ENCODE peak calls at places on chromosome 22, in nine cellular contexts. W is K562, J is A549, O is SK-N-SH, V is HCT116, I is GM12878, G is endothelial cell of umbilical vein, F is H1, R is HepG2. E is an unnamed sample.

GRCh38 chr22:20799449-20799848 is 25.5 kb downstream of the SERPIND1 start:
- DNase-seq in I (no peak), R (no peak), J (no peak), O (no peak), G (no peak), W (no peak), V (no peak), F (no peak), E (no peak)

GRCh38 chr22:44460287-44461082 is 37.5 kb downstream of the RTL6 start:
- DNase-seq in W (no peak), I (no peak), G (no peak), R (no peak), J (no peak), V (no peak), F (no peak), O (no peak), E (no peak)

GRCh38 chr22:43992331-43992821 is 31.7 kb upstream of the PARVB start:
- DNase-seq in O (peak), F (no peak), R (no peak), W (no peak), J (no peak), V (no peak), G (no peak), I (no peak), E (no peak)

GRCh38 chr22:34414467-34415440 is 494.5 kb upstream of the LARGE1 start:
- DNase-seq in V (peak), F (peak), I (peak), R (peak), G (no peak), J (peak), O (peak), W (peak), E (peak)

GRCh38 chr22:43945632-43946390 is 9.4 kb upstream of the SAMM50 start:
- DNase-seq in W (peak), O (peak), G (peak), F (no peak), J (peak), R (peak), V (peak), I (no peak), E (peak)

GRCh38 chr22:23166038-23166831 is 14.1 kb upstream of the BCR start:
- DNase-seq in V (no peak), W (no peak), F (no peak), J (no peak), O (no peak), R (no peak), G (no peak), I (no peak), E (no peak)

GRCh38 chr22:41257696-41258095 is 17.0 kb upstream of the CHADL start:
- DNase-seq in W (no peak), R (no peak), O (no peak), V (no peak), G (no peak), F (no peak), I (no peak), J (no peak), E (no peak)

GRCh38 chr22:20951932-20952380 is 15.1 kb upstream of the AIFM3 start:
- DNase-seq in W (no peak), R (peak), G (no peak), F (no peak), J (no peak), O (no peak), I (no peak), V (no peak), E (no peak)

GRCh38 chr22:27318516-27318915 is 483.0 kb downstream of the MN1 start:
- DNase-seq in W (no peak), V (no peak), J (no peak), O (no peak), G (peak), R (no peak), F (no peak), I (no peak), E (peak)

GRCh38 chr22:28348613-28349012 is 331.0 kb downstream of the TTC28 start:
- DNase-seq in I (no peak), V (no peak), F (no peak), R (no peak), J (no peak), W (no peak), O (no peak), G (no peak), E (no peak)

GRCh38 chr22:18008136-18008535 is 16.2 kb downstream of the MICAL3 start:
- DNase-seq in J (no peak), O (no peak), I (no peak), W (no peak), G (no peak), F (no peak), V (no peak), R (no peak), E (no peak)

GRCh38 chr22:42990131-42990838 is 24.7 kb downstream of the PACSIN2 start:
- DNase-seq in G (peak), V (no peak), F (no peak), W (no peak), O (no peak), R (peak), J (peak), I (no peak), E (peak)

GRCh38 chr22:39352301-39352867 is 2.6 kb downstream of the SYNGR1 start:
- DNase-seq in I (no peak), O (no peak), J (no peak), F (no peak), G (no peak), V (no peak), W (no peak), R (no peak), E (peak)

GRCh38 chr22:39994566-39995345 is at the start of gene FAM83F:
- DNase-seq in J (no peak), I (no peak), R (no peak), O (no peak), V (peak), W (no peak), F (no peak), G (no peak), E (no peak)

GRCh38 chr22:34946339-34946985 is 119.5 kb upstream of the ISX start:
- DNase-seq in O (no peak), F (no peak), I (peak), J (no peak), V (no peak), R (no peak), W (no peak), G (no peak), E (no peak)

GRCh38 chr22:50672471-50673230 is at the start of gene SHANK3:
- DNase-seq in O (peak), G (peak), F (no peak), I (no peak), V (no peak), J (no peak), R (no peak), W (peak), E (no peak)

GRCh38 chr22:41746563-41747400 is 47.5 kb downstream of the MEI1 start:
- DNase-seq in V (peak), O (peak), F (peak), W (peak), J (peak), G (peak), R (peak), I (peak), E (peak)

GRCh38 chr22:24429411-24430365 is 2.3 kb downstream of the ADORA2A start:
- DNase-seq in O (peak), F (no peak), I (no peak), W (no peak), J (no peak), R (no peak), V (no peak), G (peak), E (peak)

GRCh38 chr22:26550498-26551033 is 38.3 kb upstream of the TFIP11 start:
- DNase-seq in J (no peak), I (no peak), O (no peak), R (peak), W (no peak), G (no peak), V (no peak), F (no peak), E (no peak)

GRCh38 chr22:44206696-44207095 is 26.0 kb downstream of the PARVG start:
- DNase-seq in F (no peak), I (no peak), G (no peak), J (no peak), V (no peak), W (no peak), R (no peak), O (peak), E (no peak)

GRCh38 chr22:41383085-41383484 is 1.3 kb downstream of the TEF start:
- DNase-seq in I (no peak), W (no peak), J (no peak), O (no peak), F (no peak), V (no peak), R (no peak), G (no peak), E (no peak)

GRCh38 chr22:50445071-50445879 is 29.6 kb downstream of the SBF1 start:
- DNase-seq in O (peak), V (no peak), G (no peak), W (no peak), I (no peak), R (no peak), F (no peak), J (no peak), E (no peak)

GRCh38 chr22:31616315-31616980 is 45.6 kb downstream of the PISD start:
- DNase-seq in F (no peak), W (no peak), I (no peak), O (no peak), R (peak), V (no peak), G (no peak), J (no peak), E (peak)

GRCh38 chr22:44394246-44395115 is 81.7 kb upstream of the SHISAL1 start:
- DNase-seq in G (no peak), O (peak), R (no peak), V (no peak), J (no peak), F (no peak), I (no peak), W (no peak), E (no peak)

GRCh38 chr22:41913040-41913719 is 1.7 kb downstream of the SHISA8 start:
- DNase-seq in F (no peak), G (no peak), O (no peak), I (no peak), R (no peak), V (no peak), J (no peak), W (no peak), E (no peak)

GRCh38 chr22:44369241-44369652 is 56.5 kb upstream of the SHISAL1 start:
- DNase-seq in R (no peak), O (no peak), F (peak), J (no peak), I (no peak), W (no peak), V (no peak), G (no peak), E (no peak)

GRCh38 chr22:28637225-28637624 is 42.4 kb downstream of the TTC28 start:
- DNase-seq in J (no peak), I (no peak), G (no peak), R (no peak), V (no peak), F (no peak), W (no peak), O (no peak), E (no peak)

GRCh38 chr22:21937821-21938070 is 14.9 kb downstream of the PPM1F start:
- DNase-seq in R (no peak), F (no peak), G (no peak), I (no peak), J (no peak), V (no peak), O (no peak), W (no peak), E (no peak)

GRCh38 chr22:18085188-18085587 is 7.4 kb downstream of the PEX26 start:
- DNase-seq in I (no peak), W (no peak), R (no peak), J (no peak), V (no peak), F (no peak), G (no peak), O (no peak), E (no peak)

GRCh38 chr22:22119003-22119402 is 125.6 kb upstream of the VPREB1 start:
- DNase-seq in W (no peak), R (no peak), I (no peak), V (no peak), J (no peak), G (no peak), F (no peak), O (no peak), E (no peak)

GRCh38 chr22:39634530-39635399 is 64.2 kb downstream of the CACNA1I start:
- DNase-seq in I (no peak), W (peak), F (no peak), V (peak), G (peak), R (peak), O (no peak), J (peak), E (peak)

GRCh38 chr22:42994917-42995562 is 19.9 kb downstream of the PACSIN2 start:
- DNase-seq in R (peak), W (no peak), V (no peak), O (no peak), J (peak), I (peak), G (peak), F (no peak), E (peak)

GRCh38 chr22:39728236-39728860 is 157.8 kb downstream of the CACNA1I start:
- DNase-seq in F (no peak), W (no peak), J (no peak), V (no peak), O (no peak), R (no peak), I (no peak), G (no peak), E (no peak)

GRCh38 chr22:19761500-19762314 is 1.1 kb downstream of the TBX1 start:
- DNase-seq in I (no peak), F (no peak), O (no peak), V (no peak), R (peak), J (no peak), W (peak), G (no peak), E (peak)
- TF ChIP-seq MAX in I (no peak), F (no peak), O (no peak), V (no peak), R (no peak), J (no peak), W (no peak), G (no peak), E (no peak)

GRCh38 chr22:46416537-46417267 is 81.2 kb downstream of the TRMU start:
- DNase-seq in J (no peak), V (no peak), G (no peak), W (no peak), O (no peak), I (no peak), R (no peak), F (no peak), E (no peak)

GRCh38 chr22:46415816-46416536 is 80.5 kb downstream of the TRMU start:
- DNase-seq in J (no peak), G (no peak), V (no peak), I (no peak), R (no peak), O (no peak), W (no peak), F (no peak), E (no peak)

GRCh38 chr22:46417769-46418168 is 82.3 kb downstream of the TRMU start:
- DNase-seq in W (no peak), V (no peak), F (no peak), O (no peak), I (no peak), J (no peak), R (no peak), G (no peak), E (no peak)

GRCh38 chr22:46418827-46419226 is 83.3 kb downstream of the TRMU start:
- DNase-seq in G (no peak), V (no peak), R (no peak), J (no peak), W (no peak), I (no peak), F (no peak), O (peak), E (no peak)

GRCh38 chr22:46417268-46417580 is 81.7 kb downstream of the TRMU start:
- DNase-seq in J (no peak), V (no peak), I (no peak), R (no peak), W (no peak), O (no peak), G (no peak), F (no peak), E (no peak)
- TF ChIP-seq CTCF in J (no peak), V (no peak), I (no peak), R (no peak), W (no peak), O (no peak), G (no peak), F (no peak), E (no peak)

GRCh38 chr22:32801436-32802290 is at the start of gene TIMP3:
- DNase-seq in V (no peak), G (no peak), R (no peak), O (peak), J (no peak), W (peak), I (no peak), F (peak), E (peak)

GRCh38 chr22:32804036-32804435 is 2.5 kb downstream of the TIMP3 start:
- DNase-seq in W (no peak), J (no peak), R (no peak), G (no peak), O (no peak), I (no peak), V (no peak), F (no peak), E (no peak)

GRCh38 chr22:32801001-32801435 is 487 bp upstream of the TIMP3 start:
- DNase-seq in F (no peak), I (no peak), V (no peak), W (no peak), J (no peak), G (no peak), O (no peak), R (no peak), E (no peak)

GRCh38 chr22:32803020-32803758 is 1.7 kb downstream of the TIMP3 start:
- DNase-seq in O (no peak), I (no peak), W (no peak), G (no peak), R (no peak), F (no peak), J (no peak), V (no peak), E (peak)

DNA sequence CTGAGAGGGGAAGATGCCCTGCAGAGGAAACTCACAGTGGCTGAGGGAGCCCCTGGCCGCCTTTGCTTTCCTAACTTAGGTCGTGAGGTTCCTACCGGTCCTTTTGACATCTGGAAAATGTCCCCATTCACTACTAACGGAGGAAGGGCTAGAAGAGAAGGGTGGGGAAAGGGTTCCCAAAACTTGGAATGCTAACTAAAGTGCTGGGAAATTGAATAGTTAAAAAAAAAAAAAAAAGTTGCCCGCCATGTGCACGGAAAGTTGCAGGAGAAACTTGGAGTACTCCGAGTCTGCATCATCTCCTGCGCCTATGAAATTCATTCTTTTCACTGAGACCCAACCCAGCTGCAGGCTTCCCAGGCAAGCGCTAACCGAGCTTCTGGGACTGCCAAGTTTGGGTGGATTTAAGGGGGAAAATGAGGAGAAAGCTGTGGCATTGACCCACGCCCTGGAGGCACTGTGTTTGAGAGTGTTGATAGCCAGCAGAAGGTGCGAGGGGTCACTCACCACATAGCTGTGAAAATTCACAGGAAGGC is 854 bp downstream of the TIMP3 start:
- DNase-seq in I (no peak), W (no peak), F (no peak), G (no peak), V (no peak), J (no peak), O (no peak), R (no peak), E (no peak)
- H3K4me3 ChIP-seq in I (no peak), W (no peak), F (peak), G (no peak), V (peak), J (peak), O (peak), R (peak), E (no peak)

DNA sequence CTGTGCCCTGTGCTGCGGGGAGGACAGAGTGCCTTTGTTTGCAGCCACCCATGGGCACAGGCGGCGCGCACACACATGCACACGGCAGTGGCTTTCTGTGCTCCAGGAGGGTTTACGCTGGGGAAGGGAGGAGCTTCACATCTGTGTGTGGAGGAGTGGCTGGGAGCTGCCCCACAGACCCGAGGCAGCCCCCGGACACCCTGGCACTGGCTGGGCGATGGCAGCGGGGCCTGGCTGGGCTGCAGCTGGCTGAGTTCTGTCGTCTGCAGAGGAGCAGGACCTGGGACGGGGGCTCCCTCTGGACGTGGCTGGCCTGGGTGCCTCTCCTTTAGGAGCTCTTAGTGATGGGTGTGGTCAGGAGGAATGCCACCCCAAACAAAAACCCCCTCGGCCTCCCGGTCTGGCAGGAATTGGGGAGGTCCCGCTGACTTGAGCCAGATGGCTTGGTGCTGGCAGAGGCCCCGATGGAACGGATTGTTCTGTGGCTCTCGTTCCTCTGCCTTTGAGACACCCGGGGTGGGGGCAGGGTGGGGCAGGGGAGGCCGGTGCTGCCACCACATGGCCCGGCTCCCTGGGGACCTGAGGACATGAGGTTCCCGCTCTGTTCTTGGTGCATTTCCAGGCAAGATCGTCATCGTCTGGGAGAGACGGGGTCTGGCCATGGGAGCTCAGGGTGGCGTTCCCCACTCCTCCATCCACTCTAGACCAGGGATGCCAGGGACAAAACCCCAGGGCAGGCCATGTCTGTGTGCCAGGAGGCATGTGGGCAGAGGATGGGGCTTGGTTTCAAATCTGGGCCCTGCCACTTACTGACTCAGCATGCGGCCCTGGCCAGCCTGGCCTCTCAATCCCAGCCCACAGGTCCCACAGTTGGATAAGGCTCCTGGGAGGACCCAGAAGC is 1290.7 kb downstream of the BRD1 start:
- DNase-seq in V (no peak), W (no peak), J (no peak), O (no peak), R (no peak), F (no peak), I (no peak), G (no peak), E (no peak)
- TF ChIP-seq MAX in V (no peak), W (no peak), J (no peak), O (no peak), R (no peak), F (no peak), I (no peak), G (no peak), E (no peak)

E was measured in NB4.